ENCODE peak calls at places on chromosomes 12 and 14, in four cellular contexts. D is pancreas, T is caudate nucleus, W is cardiac muscle cell. R is an unnamed sample.

GRCh38 chr12:82966160-82966559 is 279.5 kb downstream of the TMTC2 start:
- DNase-seq in D (no peak), T (no peak), W (peak), R (no peak)

GRCh38 chr14:21455592-21455911 is 371 bp downstream of the CHD8 start:
- DNase-seq in D (no peak), T (no peak), W (peak), R (no peak)

GRCh38 chr12:48002773-48003218 is 1.5 kb downstream of the COL2A1 start:
- DNase-seq in D (no peak), T (no peak), W (peak), R (no peak)

GRCh38 chr14:56855891-56856461 is 45.7 kb upstream of the OTX2 start:
- DNase-seq in D (no peak), T (no peak), W (no peak), R (no peak)

GRCh38 chr14:77707355-77707723 is 484 bp downstream of the ALKBH1 start:
- DNase-seq in D (no peak), T (no peak), W (peak), R (peak)

GRCh38 chr12:99523853-99524252 is 123.7 kb upstream of the GARIN6 start:
- DNase-seq in D (no peak), T (no peak), W (no peak), R (no peak)

GRCh38 chr14:76715927-76716200 is 45.4 kb upstream of the VASH1 start:
- DNase-seq in D (no peak), T (no peak), W (no peak), R (no peak)

GRCh38 chr14:28163897-28164296 is 602.7 kb upstream of the FOXG1 start:
- DNase-seq in D (no peak), T (no peak), W (no peak), R (no peak)

GRCh38 chr12:65596514-65597010 is 227.7 kb upstream of the HMGA2 start:
- DNase-seq in D (no peak), T (no peak), W (peak), R (no peak)

GRCh38 chr12:53058674-53059433 is 9.0 kb downstream of the TNS2 start:
- DNase-seq in D (peak), T (no peak), W (peak), R (no peak)
- H3K27ac ChIP-seq in D (no peak), T (no peak), W (no peak), R (no peak)

GRCh38 chr12:121805800-121806555 is 2.2 kb downstream of the SETD1B start:
- DNase-seq in D (peak), T (no peak), W (no peak), R (no peak)
- H3K27ac ChIP-seq in D (peak), T (no peak), W (peak), R (peak)

DNA sequence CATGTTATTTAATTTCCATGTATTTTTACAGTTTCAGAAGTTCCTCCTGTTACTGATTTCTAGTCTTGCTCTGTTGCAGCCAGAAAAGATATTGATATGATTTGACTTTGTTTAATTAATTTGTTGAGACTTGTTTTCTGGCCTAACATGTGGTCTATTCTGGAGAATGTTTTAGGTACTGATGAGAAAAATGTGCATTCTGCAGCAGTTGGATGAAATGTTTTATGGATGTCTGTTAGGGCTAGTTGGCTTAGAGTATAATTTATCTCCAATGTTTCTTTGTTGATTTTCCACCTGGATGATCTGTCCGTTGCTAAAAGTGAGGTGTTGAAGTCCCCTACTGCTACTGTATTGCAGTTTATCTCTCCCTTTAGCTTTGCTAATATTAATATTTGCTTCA is 54.4 kb downstream of the GPR137C start:
- DNase-seq in D (no peak), T (no peak), W (no peak), R (no peak)
- H3K27ac ChIP-seq in D (no peak), T (no peak), W (no peak), R (no peak)

DNA sequence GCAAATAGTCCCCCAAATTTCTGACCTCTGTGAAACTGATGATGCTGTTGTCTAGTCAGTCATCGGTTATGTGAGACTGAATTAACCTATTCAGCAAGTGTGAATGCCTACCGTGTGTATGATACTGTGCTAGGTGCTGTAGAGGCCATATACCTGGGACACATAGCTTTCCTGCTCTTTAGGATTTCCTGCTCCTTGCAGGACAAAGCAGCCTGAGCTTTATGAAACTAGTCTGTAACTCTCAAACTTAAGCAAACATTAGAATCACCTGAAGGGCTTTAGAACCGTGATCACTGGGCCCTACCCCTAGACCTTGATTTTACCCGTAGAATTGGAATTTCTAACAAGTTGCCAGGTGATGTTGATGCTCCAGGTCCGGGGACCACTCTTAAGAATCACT is 6.9 kb downstream of the MARK3 start:
- DNase-seq in D (no peak), T (no peak), W (no peak), R (no peak)
- H3K27ac ChIP-seq in D (no peak), T (no peak), W (no peak), R (no peak)

GRCh38 chr12:106080786-106081185 is 58.0 kb downstream of the NUAK1 start:
- DNase-seq in D (no peak), T (no peak), W (no peak), R (no peak)

GRCh38 chr12:106082216-106083175 is 56.3 kb downstream of the NUAK1 start:
- DNase-seq in D (no peak), T (no peak), W (no peak), R (no peak)

GRCh38 chr12:106079148-106079738 is 59.5 kb downstream of the NUAK1 start:
- DNase-seq in D (no peak), T (no peak), W (no peak), R (no peak)

GRCh38 chr12:106080111-106080732 is 58.5 kb downstream of the NUAK1 start:
- DNase-seq in D (no peak), T (no peak), W (peak), R (no peak)

DNA sequence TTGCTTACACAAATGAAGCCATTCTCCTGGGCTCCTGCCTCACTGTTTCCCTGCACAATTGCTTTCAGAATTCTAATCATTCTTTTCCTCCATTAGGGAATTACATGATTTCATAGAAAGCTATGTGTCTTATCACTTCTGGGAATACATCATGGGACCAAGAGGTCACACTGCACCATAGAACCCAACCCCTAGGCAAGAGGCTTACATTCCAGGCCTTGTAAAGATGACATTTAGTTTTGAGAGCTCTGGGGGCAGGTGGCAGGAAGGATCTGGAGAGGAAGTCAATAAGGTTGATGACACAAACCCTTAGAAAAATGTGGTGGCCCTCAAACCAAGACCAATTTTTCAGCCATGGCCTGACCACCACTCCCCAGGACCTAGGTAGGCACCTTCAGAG is 57.1 kb downstream of the NUAK1 start:
- DNase-seq in D (no peak), T (no peak), W (peak), R (no peak)
- H3K27ac ChIP-seq in D (no peak), T (peak), W (no peak), R (no peak)

DNA sequence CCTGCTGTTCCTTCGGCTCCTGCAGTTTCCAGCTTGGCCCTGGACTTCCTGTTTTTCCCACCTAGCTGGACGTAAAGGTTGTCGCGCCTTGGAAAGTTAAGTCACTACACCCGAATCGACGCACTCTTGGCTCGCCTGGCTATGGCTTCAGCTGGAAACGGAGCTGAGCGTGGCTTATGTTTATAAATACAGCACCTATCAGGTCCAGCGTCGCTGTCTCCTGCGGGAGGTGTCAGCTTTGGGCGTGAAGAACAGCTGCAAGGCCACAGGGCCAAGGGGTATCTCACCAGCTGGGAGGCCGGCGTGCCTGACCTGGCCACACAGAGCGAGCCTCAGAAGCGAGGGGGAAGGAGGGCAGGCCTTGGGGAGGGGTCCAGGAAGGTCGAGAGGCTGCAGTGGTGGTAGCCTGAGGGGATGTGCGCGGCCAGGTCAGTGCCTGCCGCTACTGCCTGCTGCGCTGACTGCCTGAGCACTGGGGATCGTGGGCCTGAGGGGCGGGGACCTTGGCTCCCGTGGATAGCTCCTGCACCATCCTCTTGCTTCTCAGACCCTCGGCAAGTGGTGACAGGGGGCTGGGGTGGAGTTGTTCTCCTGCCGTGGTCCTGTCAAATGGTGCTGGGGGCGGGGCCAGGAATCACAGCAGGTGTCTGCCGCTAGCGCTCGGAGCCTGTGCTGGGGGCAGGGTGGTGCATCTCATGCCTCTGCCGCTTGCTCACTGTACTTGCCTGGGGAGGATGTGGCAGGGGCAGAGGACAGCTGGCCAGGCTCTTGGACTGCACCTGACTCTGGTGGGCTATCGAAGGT is 12.5 kb downstream of the PACS2 start:
- DNase-seq in D (no peak), T (no peak), W (no peak), R (no peak)
- H3K27ac ChIP-seq in D (no peak), T (no peak), W (peak), R (no peak)

DNA sequence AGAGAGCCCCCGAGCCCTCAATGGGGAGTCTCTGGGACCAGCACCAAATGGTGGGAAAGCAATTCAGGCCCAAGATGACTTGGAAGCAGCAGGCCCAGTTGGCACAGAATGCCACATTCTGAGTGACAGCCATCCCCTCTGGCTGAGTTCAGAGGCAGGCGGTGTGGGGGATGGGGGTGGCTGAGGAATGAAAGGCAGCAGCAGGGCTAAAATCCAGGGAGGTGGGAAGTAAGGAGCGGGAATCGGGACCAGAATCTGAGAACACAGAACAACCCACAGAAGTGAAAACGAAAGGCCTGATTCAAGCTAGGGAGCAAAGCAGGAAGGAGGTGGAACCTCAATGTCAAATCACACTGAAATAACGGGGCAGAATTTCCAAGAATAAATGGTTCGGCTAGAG is 171.2 kb downstream of the CALM1 start:
- DNase-seq in D (no peak), T (no peak), W (no peak), R (no peak)
- H3K27ac ChIP-seq in D (no peak), T (peak), W (no peak), R (no peak)

DNA sequence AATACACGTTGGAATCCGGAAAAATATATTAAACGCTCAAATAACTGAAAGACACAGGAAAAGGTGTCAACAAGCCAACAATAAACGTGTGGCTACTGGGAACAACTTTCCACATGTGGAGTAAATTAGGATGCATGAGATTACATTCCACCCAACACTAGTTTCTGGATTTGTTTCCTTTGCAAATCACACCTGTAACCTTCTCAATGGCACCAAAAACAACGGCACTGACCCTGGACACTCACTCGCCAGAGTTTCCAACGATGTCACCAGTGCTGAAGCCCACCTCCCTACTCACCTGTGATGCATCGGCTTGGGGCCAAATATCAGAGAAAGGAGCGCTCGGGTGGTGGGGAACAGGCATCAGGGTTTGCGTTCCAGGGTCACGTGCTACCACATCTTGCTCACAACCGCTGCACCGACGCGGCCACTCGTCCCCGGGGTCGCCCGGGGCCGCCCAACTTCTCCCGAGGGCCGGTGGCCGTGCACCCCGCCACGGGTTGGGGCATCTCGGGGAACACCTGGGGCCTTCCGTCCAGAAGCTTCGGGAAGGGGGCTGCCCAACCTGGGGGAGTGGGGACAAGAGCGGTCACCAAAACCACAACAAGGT is 625 bp downstream of the PRDM4 start:
- DNase-seq in D (peak), T (no peak), W (peak), R (peak)
- H3K27ac ChIP-seq in D (peak), T (no peak), W (peak), R (peak)